ENCODE peak calls at places on chromosomes 5 and 9, in four cellular contexts. G is H1, O is GM12865, C is OCI-LY7. U is an unnamed sample.

GRCh38 chr5:150492621-150493020 is 15.3 kb upstream of the NDST1 start:
- DNase-seq in G (no peak), O (no peak), C (no peak), U (no peak)

GRCh38 chr5:177432143-177432904 is 5.8 kb downstream of the GRK6 start:
- DNase-seq in G (no peak), O (no peak), C (no peak), U (peak; percentile 52)

GRCh38 chr5:83475540-83476469 is 4.3 kb downstream of the VCAN start:
- DNase-seq in G (no peak), O (no peak), C (no peak), U (no peak)

GRCh38 chr5:142981886-142982820 is 212.0 kb downstream of the ARHGAP26 start:
- DNase-seq in G (no peak), O (no peak), C (no peak), U (no peak)

GRCh38 chr5:151470440-151470839 is 23.0 kb downstream of the SLC36A1 start:
- DNase-seq in G (no peak), O (no peak), C (no peak), U (no peak)

GRCh38 chr9:6506571-6506970 is 93.6 kb downstream of the UHRF2 start:
- DNase-seq in G (no peak), O (no peak), C (no peak), U (no peak)

GRCh38 chr5:180990086-180990888 is 1.6 kb downstream of the BTNL3 start:
- DNase-seq in G (no peak), O (no peak), C (peak; percentile 4), U (no peak)

GRCh38 chr5:168537176-168537575 is 8.1 kb downstream of the FBLL1 start:
- DNase-seq in G (no peak), O (no peak), C (no peak), U (no peak)

GRCh38 chr5:5953641-5954040 is 424.7 kb downstream of the MED10 start:
- DNase-seq in G (no peak), O (no peak), C (no peak), U (no peak)

GRCh38 chr5:127213231-127213630 is 77.4 kb upstream of the MEGF10 start:
- DNase-seq in G (no peak), O (no peak), C (no peak), U (no peak)

GRCh38 chr5:127216143-127216542 is 74.5 kb upstream of the MEGF10 start:
- DNase-seq in G (no peak), O (no peak), C (no peak), U (no peak)

DNA sequence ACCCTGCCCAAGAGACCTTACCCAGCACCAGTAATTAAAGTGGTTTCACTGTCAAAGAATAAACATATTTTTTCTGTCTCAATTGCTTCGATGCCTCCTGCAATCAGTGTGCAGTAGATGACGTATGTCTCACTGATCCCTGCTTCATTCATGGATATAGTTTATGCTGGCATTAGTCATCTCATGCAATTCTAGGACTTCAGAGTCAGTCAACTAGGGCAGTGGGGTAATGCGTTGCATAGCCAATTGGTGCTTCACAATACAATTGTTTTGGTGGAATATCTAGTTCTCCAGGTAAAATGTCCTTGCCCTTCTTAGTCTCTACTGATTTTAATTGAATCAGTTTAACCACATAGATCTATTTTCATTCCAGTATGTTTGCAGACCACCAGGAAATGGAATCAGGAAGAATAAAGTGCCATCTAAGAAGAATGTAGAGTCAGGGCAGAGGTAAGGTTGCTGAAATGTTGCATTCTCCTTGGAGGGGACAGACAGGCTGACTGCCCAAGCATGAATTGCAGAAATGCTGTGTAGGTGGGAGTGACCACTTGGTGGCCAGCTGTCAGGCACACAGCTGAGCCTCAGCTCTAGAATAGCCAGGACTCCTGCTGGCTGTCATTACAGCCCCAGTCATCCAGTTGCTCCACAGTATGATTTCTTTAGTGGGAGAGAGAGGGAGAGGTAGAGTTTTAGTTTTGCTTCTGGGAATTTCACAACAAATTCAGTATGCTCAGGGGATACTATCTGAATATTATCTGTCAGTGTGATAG is 73.5 kb upstream of the MEGF10 start:
- DNase-seq in G (no peak), O (no peak), C (no peak), U (no peak)
- TF ChIP-seq CTCF in G (peak; percentile 25), O (no peak), C (no peak), U (no peak)

GRCh38 chr9:35666045-35666444 is 1.1 kb upstream of the ARHGEF39 start:
- DNase-seq in G (no peak), O (no peak), C (no peak), U (no peak)

GRCh38 chr9:35662437-35662836 is 2.6 kb downstream of the ARHGEF39 start:
- DNase-seq in G (no peak), O (no peak), C (no peak), U (no peak)

GRCh38 chr9:35665471-35665818 is 450 bp upstream of the ARHGEF39 start:
- DNase-seq in G (no peak), O (no peak), C (no peak), U (no peak)

GRCh38 chr9:35666547-35666946 is 1.6 kb upstream of the ARHGEF39 start:
- DNase-seq in G (no peak), O (peak; percentile 41), C (peak; percentile 53), U (no peak)

GRCh38 chr9:35664531-35665470 is at the start of gene ARHGEF39:
- DNase-seq in G (peak; percentile 92), O (peak; percentile 91), C (peak; percentile 88), U (peak; percentile 94)
- TF ChIP-seq CTCF in G (peak; percentile 58), O (peak; percentile 14), C (peak; percentile 67), U (peak; percentile 51)

GRCh38 chr5:15286659-15287058 is 213.3 kb upstream of the FBXL7 start:
- DNase-seq in G (no peak), O (no peak), C (no peak), U (no peak)

GRCh38 chr5:15285901-15286583 is 213.9 kb upstream of the FBXL7 start:
- DNase-seq in G (no peak), O (peak; percentile 12), C (no peak), U (no peak)

GRCh38 chr5:15290953-15291352 is 209.0 kb upstream of the FBXL7 start:
- DNase-seq in G (no peak), O (no peak), C (no peak), U (no peak)
- TF ChIP-seq CTCF in G (peak; percentile 3), O (no peak), C (peak; percentile 35), U (no peak)

GRCh38 chr9:134057311-134057665 is 10.5 kb downstream of the BRD3 start:
- DNase-seq in G (no peak), O (no peak), C (no peak), U (no peak)

GRCh38 chr9:134053941-134054761 is 13.7 kb downstream of the BRD3 start:
- DNase-seq in G (no peak), O (no peak), C (no peak), U (no peak)

GRCh38 chr9:134054891-134055811 is 12.7 kb downstream of the BRD3 start:
- DNase-seq in G (no peak), O (no peak), C (no peak), U (no peak)

GRCh38 chr9:134056483-134057310 is 11.1 kb downstream of the BRD3 start:
- DNase-seq in G (no peak), O (no peak), C (no peak), U (no peak)

GRCh38 chr9:134055981-134056461 is 11.8 kb downstream of the BRD3 start:
- DNase-seq in G (no peak), O (no peak), C (no peak), U (no peak)
- TF ChIP-seq CTCF in G (no peak), O (no peak), C (no peak), U (no peak)

U was measured in GM13976.